ENCODE peak calls at places on chromosome 17, in five cellular contexts. A, U, W, L and B are unnamed samples.

GRCh38 chr17:38751803-38752118 is 780 bp upstream of the PSMB3 start:
- DNase-seq in A (peak), U (peak), W (peak), L (peak), B (peak)

GRCh38 chr17:73211745-73212144 is 18.9 kb downstream of the COG1 start:
- DNase-seq in A (no peak), U (no peak), W (no peak), L (peak), B (no peak)

GRCh38 chr17:37791434-37791833 is 46.6 kb upstream of the HNF1B start:
- DNase-seq in A (no peak), U (no peak), W (no peak), L (peak), B (peak)

GRCh38 chr17:17816240-17816814 is 20.5 kb downstream of the SREBF1 start:
- DNase-seq in A (no peak), U (no peak), W (no peak), L (no peak), B (no peak)

GRCh38 chr17:41772586-41773189 is 13.8 kb downstream of the JUP start:
- DNase-seq in A (no peak), U (no peak), W (no peak), L (no peak), B (no peak)

GRCh38 chr17:78174332-78174869 is 6.0 kb downstream of the SYNGR2 start:
- DNase-seq in A (no peak), U (no peak), W (peak), L (no peak), B (no peak)

GRCh38 chr17:45902892-45903346 is 8.6 kb downstream of the MAPT start:
- DNase-seq in A (no peak), U (no peak), W (peak), L (no peak), B (no peak)

GRCh38 chr17:56891751-56892150 is 22.1 kb downstream of the TRIM25 start:
- DNase-seq in A (no peak), U (no peak), W (peak), L (no peak), B (no peak)

GRCh38 chr17:45648642-45649041 is 135.5 kb upstream of the CRHR1 start:
- DNase-seq in A (no peak), U (no peak), W (no peak), L (no peak), B (peak)

GRCh38 chr17:42868338-42868737 is 17.3 kb downstream of the AOC3 start:
- DNase-seq in A (no peak), U (no peak), W (no peak), L (no peak), B (no peak)
- H3K4me3 ChIP-seq in A (no peak), U (no peak), W (no peak), L (no peak), B (no peak)

GRCh38 chr17:81002013-81002384 is 10.4 kb downstream of the CHMP6 start:
- DNase-seq in A (no peak), U (no peak), W (no peak), L (no peak), B (no peak)

GRCh38 chr17:81004336-81005015 is 12.8 kb downstream of the CHMP6 start:
- DNase-seq in A (no peak), U (no peak), W (no peak), L (no peak), B (no peak)

GRCh38 chr17:81002409-81003361 is 11.0 kb downstream of the CHMP6 start:
- DNase-seq in A (no peak), U (no peak), W (peak), L (peak), B (peak)

GRCh38 chr17:81000631-81001357 is 9.2 kb downstream of the CHMP6 start:
- DNase-seq in A (no peak), U (no peak), W (no peak), L (no peak), B (no peak)

GRCh38 chr17:81003711-81004335 is 12.2 kb downstream of the CHMP6 start:
- DNase-seq in A (no peak), U (no peak), W (no peak), L (peak), B (no peak)
- H3K4me3 ChIP-seq in A (peak), U (no peak), W (no peak), L (peak), B (no peak)

GRCh38 chr17:50835563-50836231 is at the start of gene WFIKKN2:
- DNase-seq in A (no peak), U (no peak), W (peak), L (no peak), B (no peak)
- H3K4me3 ChIP-seq in A (no peak), U (peak), W (no peak), L (peak), B (no peak)

GRCh38 chr17:81398170-81398854 is 3.1 kb downstream of the BAHCC1 start:
- DNase-seq in A (no peak), U (no peak), W (peak), L (peak), B (no peak)
- H3K4me3 ChIP-seq in A (peak), U (peak), W (peak), L (peak), B (peak)

DNA sequence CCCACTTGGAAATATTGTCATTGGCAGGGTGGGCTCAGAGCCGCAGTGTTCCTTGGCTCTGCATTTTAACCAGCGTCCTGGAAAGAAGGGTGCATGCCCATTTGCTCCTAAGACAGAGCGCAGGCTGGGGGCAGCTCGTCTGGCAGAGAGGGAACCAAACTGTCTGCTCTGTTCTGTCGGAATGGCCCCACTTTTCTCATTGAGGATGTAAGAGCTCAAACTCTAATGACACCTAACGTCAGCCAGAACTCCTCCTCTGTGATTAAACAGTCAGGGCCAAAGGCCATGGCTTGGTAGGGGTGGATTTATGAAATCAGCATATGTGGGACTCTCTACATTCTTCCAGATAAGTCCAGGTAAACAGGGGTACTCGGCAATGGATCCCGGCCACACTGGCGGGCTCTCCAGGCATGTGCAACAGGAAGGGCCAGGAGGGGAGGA is 18.1 kb downstream of the SLC47A1 start:
- DNase-seq in A (no peak), U (no peak), W (no peak), L (no peak), B (no peak)
- H3K4me3 ChIP-seq in A (no peak), U (no peak), W (no peak), L (no peak), B (no peak)

GRCh38 chr17:43905985-43906852 is 1.1 kb downstream of the MPP2 start:
- DNase-seq in A (peak), U (peak), W (peak), L (peak), B (no peak)
- H3K4me3 ChIP-seq in A (peak), U (peak), W (peak), L (peak), B (peak)

DNA sequence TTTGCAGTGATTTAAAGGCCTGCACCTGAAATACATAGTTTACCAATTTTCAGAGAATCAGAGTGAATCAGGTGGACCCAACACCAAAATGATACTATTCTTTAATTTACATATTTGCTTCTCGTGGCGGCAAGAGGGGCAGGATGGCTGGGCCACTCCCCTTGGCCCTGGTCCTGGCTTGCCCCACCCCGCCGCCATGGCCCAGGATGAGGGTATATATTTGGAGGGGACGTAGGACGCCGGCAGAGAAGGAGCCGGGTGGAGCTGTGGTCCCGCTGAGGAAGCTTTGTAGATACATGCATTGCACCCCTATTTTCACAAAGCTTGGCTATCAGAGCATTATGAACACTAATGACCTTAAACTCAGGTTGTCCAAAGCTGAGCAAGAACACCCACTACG is 43.5 kb downstream of the EFCAB13 start:
- DNase-seq in A (no peak), U (no peak), W (no peak), L (no peak), B (no peak)
- H3K4me3 ChIP-seq in A (no peak), U (no peak), W (no peak), L (no peak), B (no peak)

GRCh38 chr17:75077490-75078096 is 10.2 kb upstream of the SLC16A5 start:
- DNase-seq in A (no peak), U (no peak), W (peak), L (peak), B (no peak)
- H3K4me3 ChIP-seq in A (no peak), U (peak), W (no peak), L (peak), B (peak)

GRCh38 chr17:63024716-63025115 is 58.7 kb downstream of the TANC2 start:
- DNase-seq in A (no peak), U (no peak), W (no peak), L (peak), B (no peak)
- H3K4me3 ChIP-seq in A (no peak), U (no peak), W (no peak), L (no peak), B (no peak)

DNA sequence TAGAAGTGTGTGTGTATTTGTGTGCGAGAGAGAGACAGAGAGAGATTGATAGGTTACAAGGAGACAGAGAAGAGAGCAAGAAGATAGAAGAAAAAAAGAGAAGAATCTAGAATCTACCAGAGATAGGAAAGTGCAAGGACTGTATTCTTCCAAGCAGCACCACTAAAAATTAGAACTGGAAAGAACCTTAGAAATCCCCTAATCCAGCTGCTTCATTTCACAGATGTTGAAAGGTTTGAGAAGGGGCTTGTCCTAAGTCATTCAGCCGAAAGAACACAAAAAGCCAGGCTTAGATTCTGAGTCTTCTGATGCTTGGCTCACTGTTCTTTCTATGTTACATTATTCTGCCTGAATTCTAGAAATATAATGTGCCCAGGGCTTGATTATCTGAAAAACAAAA is 92.2 kb downstream of the HS3ST3A1 start:
- DNase-seq in A (peak), U (no peak), W (no peak), L (peak), B (no peak)
- H3K4me3 ChIP-seq in A (no peak), U (no peak), W (no peak), L (no peak), B (no peak)